ENCODE peak calls at places on chromosomes 2 and 18, in nine cellular contexts. One of them, this sample, is unnamed.

GRCh38 chr18:79685281-79685680 is 5.7 kb downstream of the CTDP1 start:
- DNase-seq in transverse colon: no peak
- DNase-seq in suprapubic skin: no peak
- DNase-seq in tibial nerve: no peak
- DNase-seq in SK-N-SH: peak; percentile 3
- DNase-seq in sigmoid colon: no peak
- DNase-seq in A549: no peak
- DNase-seq in H1: no peak
- DNase-seq in K562: no peak
- DNase-seq in this sample: no peak

GRCh38 chr18:22609642-22610041 is 191.9 kb upstream of the CTAGE1 start:
- DNase-seq in sigmoid colon: no peak
- DNase-seq in suprapubic skin: no peak
- DNase-seq in A549: peak; percentile 27
- DNase-seq in tibial nerve: no peak
- DNase-seq in transverse colon: peak; percentile 47
- DNase-seq in H1: no peak
- DNase-seq in SK-N-SH: no peak
- DNase-seq in K562: no peak
- DNase-seq in this sample: peak; percentile 38

GRCh38 chr2:26968001-26968400 is 2.4 kb upstream of the MAPRE3 start:
- DNase-seq in A549: no peak
- DNase-seq in SK-N-SH: no peak
- DNase-seq in suprapubic skin: no peak
- DNase-seq in tibial nerve: no peak
- DNase-seq in H1: no peak
- DNase-seq in sigmoid colon: no peak
- DNase-seq in K562: no peak
- DNase-seq in transverse colon: peak; percentile 52
- DNase-seq in this sample: no peak

GRCh38 chr18:13471971-13472628 is 253.5 kb downstream of the LDLRAD4 start:
- DNase-seq in H1: no peak
- DNase-seq in tibial nerve: no peak
- DNase-seq in sigmoid colon: no peak
- DNase-seq in SK-N-SH: no peak
- DNase-seq in K562: no peak
- DNase-seq in transverse colon: no peak
- DNase-seq in suprapubic skin: peak; percentile 76
- DNase-seq in A549: no peak
- DNase-seq in this sample: no peak

GRCh38 chr2:212831671-212832199 is 293.1 kb upstream of the ERBB4 start:
- DNase-seq in transverse colon: no peak
- DNase-seq in SK-N-SH: peak; percentile 8
- DNase-seq in H1: no peak
- DNase-seq in sigmoid colon: no peak
- DNase-seq in K562: no peak
- DNase-seq in A549: no peak
- DNase-seq in tibial nerve: no peak
- DNase-seq in suprapubic skin: peak; percentile 65
- DNase-seq in this sample: peak; percentile 27

GRCh38 chr18:77070627-77071026 is 62.0 kb downstream of the MBP start:
- DNase-seq in SK-N-SH: no peak
- DNase-seq in suprapubic skin: no peak
- DNase-seq in tibial nerve: no peak
- DNase-seq in transverse colon: no peak
- DNase-seq in sigmoid colon: no peak
- DNase-seq in H1: no peak
- DNase-seq in A549: no peak
- DNase-seq in K562: no peak
- DNase-seq in this sample: no peak

GRCh38 chr18:77208969-77209368 is 40.7 kb upstream of the GALR1 start:
- DNase-seq in H1: no peak
- DNase-seq in SK-N-SH: no peak
- DNase-seq in A549: no peak
- DNase-seq in transverse colon: peak; percentile 57
- DNase-seq in sigmoid colon: peak; percentile 76
- DNase-seq in K562: no peak
- DNase-seq in tibial nerve: no peak
- DNase-seq in suprapubic skin: no peak
- DNase-seq in this sample: no peak

GRCh38 chr2:166413255-166413654 is 37.5 kb upstream of the SCN9A start:
- DNase-seq in sigmoid colon: no peak
- DNase-seq in SK-N-SH: no peak
- DNase-seq in A549: no peak
- DNase-seq in transverse colon: no peak
- DNase-seq in suprapubic skin: no peak
- DNase-seq in H1: no peak
- DNase-seq in K562: no peak
- DNase-seq in tibial nerve: no peak
- DNase-seq in this sample: no peak

GRCh38 chr2:25165992-25166618 is 2.3 kb downstream of the POMC start:
- DNase-seq in sigmoid colon: peak; percentile 37
- DNase-seq in transverse colon: peak; percentile 68
- DNase-seq in K562: no peak
- DNase-seq in tibial nerve: no peak
- DNase-seq in A549: peak; percentile 26
- DNase-seq in H1: no peak
- DNase-seq in suprapubic skin: no peak
- DNase-seq in SK-N-SH: peak; percentile 73
- DNase-seq in this sample: no peak

GRCh38 chr2:53903011-53903410 is 43.2 kb upstream of the GPR75 start:
- DNase-seq in K562: no peak
- DNase-seq in sigmoid colon: no peak
- DNase-seq in H1: no peak
- DNase-seq in transverse colon: no peak
- DNase-seq in A549: no peak
- DNase-seq in tibial nerve: no peak
- DNase-seq in suprapubic skin: no peak
- DNase-seq in SK-N-SH: no peak
- DNase-seq in this sample: no peak

GRCh38 chr2:104412384-104412783 is 441.5 kb upstream of the POU3F3 start:
- DNase-seq in H1: no peak
- DNase-seq in A549: peak; percentile 7
- DNase-seq in SK-N-SH: peak; percentile 51
- DNase-seq in K562: peak; percentile 51
- DNase-seq in suprapubic skin: no peak
- DNase-seq in sigmoid colon: no peak
- DNase-seq in tibial nerve: no peak
- DNase-seq in transverse colon: peak; percentile 33
- DNase-seq in this sample: no peak

GRCh38 chr2:202638710-202639109 is 3.9 kb downstream of the FAM117B start:
- DNase-seq in K562: no peak
- DNase-seq in tibial nerve: no peak
- DNase-seq in sigmoid colon: no peak
- DNase-seq in SK-N-SH: no peak
- DNase-seq in suprapubic skin: no peak
- DNase-seq in transverse colon: no peak
- DNase-seq in H1: no peak
- DNase-seq in A549: no peak
- DNase-seq in this sample: no peak

GRCh38 chr2:202639233-202639632 is 4.5 kb downstream of the FAM117B start:
- DNase-seq in SK-N-SH: no peak
- DNase-seq in transverse colon: no peak
- DNase-seq in suprapubic skin: no peak
- DNase-seq in K562: no peak
- DNase-seq in tibial nerve: no peak
- DNase-seq in H1: no peak
- DNase-seq in sigmoid colon: no peak
- DNase-seq in A549: no peak
- DNase-seq in this sample: no peak

GRCh38 chr2:202643012-202643858 is 8.5 kb downstream of the FAM117B start:
- DNase-seq in tibial nerve: no peak
- DNase-seq in transverse colon: no peak
- DNase-seq in sigmoid colon: no peak
- DNase-seq in suprapubic skin: no peak
- DNase-seq in K562: no peak
- DNase-seq in H1: no peak
- DNase-seq in SK-N-SH: no peak
- DNase-seq in A549: no peak
- DNase-seq in this sample: no peak

DNA sequence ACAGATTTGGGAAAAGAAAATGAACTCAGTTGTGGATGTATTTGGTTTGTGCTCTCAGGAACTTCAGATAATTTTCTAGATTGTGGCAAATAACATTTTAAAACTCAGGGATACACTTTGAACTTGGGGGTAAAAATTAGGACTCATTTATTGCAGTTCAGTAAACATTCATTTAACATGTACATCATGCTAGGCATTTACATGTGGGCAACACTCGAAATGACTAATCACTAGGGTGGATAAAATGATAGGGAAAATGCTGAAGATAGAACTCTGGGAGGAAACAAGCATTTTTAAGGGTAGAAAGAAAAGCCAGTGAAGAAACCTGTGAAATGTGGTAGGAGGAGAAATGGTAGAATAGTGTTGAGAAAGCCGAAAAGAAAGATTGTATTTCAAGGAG is 7.8 kb downstream of the FAM117B start:
- DNase-seq in tibial nerve: no peak
- DNase-seq in A549: no peak
- DNase-seq in SK-N-SH: no peak
- DNase-seq in H1: no peak
- DNase-seq in transverse colon: no peak
- DNase-seq in sigmoid colon: no peak
- DNase-seq in K562: no peak
- DNase-seq in suprapubic skin: no peak
- DNase-seq in this sample: no peak
- H3K4me1 ChIP-seq in tibial nerve: peaks cover 16% of the 10 kb centered on the region
- H3K4me1 ChIP-seq in A549: peaks cover 7% of the 10 kb centered on the region
- H3K4me1 ChIP-seq in SK-N-SH: no peaks in the 10 kb centered on the region
- H3K4me1 ChIP-seq in H1: no peaks in the 10 kb centered on the region
- H3K4me1 ChIP-seq in transverse colon: peaks cover 13% of the 10 kb centered on the region
- H3K4me1 ChIP-seq in sigmoid colon: no peaks in the 10 kb centered on the region
- H3K4me1 ChIP-seq in K562: peaks cover 4% of the 10 kb centered on the region
- H3K4me1 ChIP-seq in suprapubic skin: peaks cover 7% of the 10 kb centered on the region
- H3K4me1 ChIP-seq in this sample: peaks cover 5% of the 10 kb centered on the region

GRCh38 chr2:1973636-1974035 is 229.3 kb upstream of the PXDN start:
- DNase-seq in sigmoid colon: peak; percentile 24
- DNase-seq in suprapubic skin: no peak
- DNase-seq in K562: no peak
- DNase-seq in transverse colon: no peak
- DNase-seq in SK-N-SH: no peak
- DNase-seq in A549: no peak
- DNase-seq in tibial nerve: no peak
- DNase-seq in H1: no peak
- DNase-seq in this sample: no peak

GRCh38 chr2:1976112-1976511 is 231.8 kb upstream of the PXDN start:
- DNase-seq in K562: no peak
- DNase-seq in SK-N-SH: no peak
- DNase-seq in A549: no peak
- DNase-seq in tibial nerve: no peak
- DNase-seq in H1: no peak
- DNase-seq in transverse colon: no peak
- DNase-seq in sigmoid colon: peak; percentile 12
- DNase-seq in suprapubic skin: no peak
- DNase-seq in this sample: no peak

GRCh38 chr2:1976725-1977416 is 232.6 kb upstream of the PXDN start:
- DNase-seq in transverse colon: no peak
- DNase-seq in K562: no peak
- DNase-seq in suprapubic skin: no peak
- DNase-seq in H1: no peak
- DNase-seq in A549: no peak
- DNase-seq in SK-N-SH: no peak
- DNase-seq in tibial nerve: no peak
- DNase-seq in sigmoid colon: peak; percentile 30
- DNase-seq in this sample: no peak

GRCh38 chr2:1974391-1974790 is 230.1 kb upstream of the PXDN start:
- DNase-seq in K562: no peak
- DNase-seq in tibial nerve: no peak
- DNase-seq in H1: no peak
- DNase-seq in suprapubic skin: no peak
- DNase-seq in sigmoid colon: peak; percentile 11
- DNase-seq in SK-N-SH: no peak
- DNase-seq in transverse colon: no peak
- DNase-seq in A549: no peak
- DNase-seq in this sample: no peak

DNA sequence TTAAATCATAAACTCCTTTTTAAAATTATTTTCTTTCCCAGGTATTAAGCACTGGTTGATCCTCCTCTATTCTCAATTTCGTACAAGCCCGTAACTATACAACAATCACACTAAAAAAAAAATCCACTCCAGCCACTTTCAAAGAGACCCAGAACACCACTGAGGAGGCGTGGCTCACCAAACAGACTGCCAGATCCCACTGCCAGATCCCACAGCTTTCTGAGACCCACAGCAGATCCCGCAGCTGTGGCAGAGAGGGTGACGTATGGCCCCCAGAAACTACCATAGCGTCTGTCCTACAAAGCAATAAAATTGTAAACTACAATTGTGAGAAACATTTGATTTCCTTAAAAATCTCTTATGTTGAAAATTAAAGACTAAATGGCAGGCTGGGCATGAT is 230.7 kb upstream of the PXDN start:
- DNase-seq in H1: no peak
- DNase-seq in tibial nerve: no peak
- DNase-seq in suprapubic skin: no peak
- DNase-seq in A549: no peak
- DNase-seq in SK-N-SH: no peak
- DNase-seq in K562: no peak
- DNase-seq in sigmoid colon: peak; percentile 46
- DNase-seq in transverse colon: no peak
- DNase-seq in this sample: no peak
- TF ChIP-seq EP300 in H1: no peak
- TF ChIP-seq EP300 in tibial nerve: no peak
- TF ChIP-seq EP300 in suprapubic skin: no peak
- TF ChIP-seq EP300 in A549: no peak
- TF ChIP-seq EP300 in SK-N-SH: no peak
- TF ChIP-seq EP300 in K562: no peak
- TF ChIP-seq EP300 in sigmoid colon: no peak
- TF ChIP-seq EP300 in transverse colon: no peak
- TF ChIP-seq EP300 in this sample: no peak

DNA sequence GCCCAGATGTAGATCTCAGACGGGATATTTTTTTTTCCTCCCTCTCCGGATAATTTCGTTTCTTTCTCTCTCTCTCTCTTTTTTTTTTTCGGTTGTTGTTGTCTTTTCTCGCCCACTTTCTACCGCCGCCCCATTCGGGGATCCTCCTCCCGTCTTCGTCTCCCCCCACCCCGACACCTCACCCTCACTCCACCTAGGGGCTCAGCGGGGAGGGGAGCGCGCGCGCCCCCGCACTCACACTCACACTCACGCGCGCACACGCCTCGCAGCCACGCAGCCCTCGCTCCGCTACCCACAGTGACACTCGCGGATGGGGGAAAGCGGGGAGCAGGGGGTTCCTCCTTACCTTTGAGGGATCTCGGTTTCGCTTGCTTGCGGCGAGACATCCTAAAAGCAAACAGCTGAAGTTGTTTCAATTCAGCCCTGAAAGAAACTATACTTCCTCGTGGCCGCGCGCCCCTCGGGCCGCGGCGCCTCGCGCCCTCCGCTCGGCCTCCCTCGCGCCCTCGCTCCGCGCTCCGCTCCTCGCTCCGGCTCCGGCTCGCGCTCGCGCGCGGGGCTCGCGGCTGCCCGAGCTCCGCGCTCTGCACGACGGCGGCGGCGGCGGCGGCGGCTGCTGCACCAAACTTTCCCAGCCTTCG is 1.3 kb downstream of the ZNF521 start:
- DNase-seq in tibial nerve: peak; percentile 40
- DNase-seq in suprapubic skin: peak; percentile 82
- DNase-seq in sigmoid colon: peak; percentile 78
- DNase-seq in SK-N-SH: peak; percentile 72
- DNase-seq in A549: no peak
- DNase-seq in K562: no peak
- DNase-seq in H1: no peak
- DNase-seq in transverse colon: peak; percentile 12
- DNase-seq in this sample: peak; percentile 84
- H3K27ac ChIP-seq in tibial nerve: peak overlapping the region; percentile 87
- H3K27ac ChIP-seq in suprapubic skin: peak overlapping the region; percentile 96
- H3K27ac ChIP-seq in sigmoid colon: peak overlapping the region; percentile 85
- H3K27ac ChIP-seq in SK-N-SH: peak overlapping the region; percentile 78
- H3K27ac ChIP-seq in A549: no peak overlapping the region
- H3K27ac ChIP-seq in K562: no peak overlapping the region
- H3K27ac ChIP-seq in H1: no peak overlapping the region
- H3K27ac ChIP-seq in transverse colon: peak overlapping the region; percentile 85
- H3K27ac ChIP-seq in this sample: peak overlapping the region; percentile 98

GRCh38 chr2:217935245-217935879 is 67.4 kb downstream of the TNS1 start:
- DNase-seq in tibial nerve: no peak
- DNase-seq in H1: no peak
- DNase-seq in sigmoid colon: no peak
- DNase-seq in transverse colon: no peak
- DNase-seq in K562: no peak
- DNase-seq in SK-N-SH: no peak
- DNase-seq in A549: no peak
- DNase-seq in suprapubic skin: no peak
- DNase-seq in this sample: no peak
- H3K4me1 ChIP-seq in tibial nerve: peaks cover 66% of the 10 kb centered on the region
- H3K4me1 ChIP-seq in H1: peaks cover 11% of the 10 kb centered on the region
- H3K4me1 ChIP-seq in sigmoid colon: peaks cover 84% of the 10 kb centered on the region
- H3K4me1 ChIP-seq in transverse colon: peaks cover 74% of the 10 kb centered on the region
- H3K4me1 ChIP-seq in K562: no peaks in the 10 kb centered on the region
- H3K4me1 ChIP-seq in SK-N-SH: peaks cover 96% of the 10 kb centered on the region
- H3K4me1 ChIP-seq in A549: peaks cover 70% of the 10 kb centered on the region
- H3K4me1 ChIP-seq in suprapubic skin: peaks cover 87% of the 10 kb centered on the region
- H3K4me1 ChIP-seq in this sample: peaks cover 62% of the 10 kb centered on the region